ENCODE peak calls at places on chromosomes 4 and X, in four cellular contexts. T, P, I and O are unnamed samples.

GRCh38 chr4:185381794-185382193 is 13.9 kb downstream of the LRP2BP start:
- DNase-seq in T (no peak), P (no peak), I (no peak), O (no peak)

GRCh38 chr4:84503495-84504437 is 4.7 kb upstream of the NKX6-1 start:
- DNase-seq in T (no peak), P (no peak), I (peak), O (peak)

GRCh38 chr4:100417565-100417964 is 100.3 kb downstream of the EMCN start:
- DNase-seq in T (no peak), P (no peak), I (no peak), O (no peak)

GRCh38 chr4:73836373-73837269 is at the start of gene CXCL6:
- DNase-seq in T (peak), P (no peak), I (no peak), O (no peak)

GRCh38 chr4:110508827-110509446 is 33.0 kb downstream of the ENPEP start:
- DNase-seq in T (no peak), P (no peak), I (no peak), O (no peak)

GRCh38 chr4:27789768-27790167 is 929.1 kb downstream of the STIM2 start:
- DNase-seq in T (no peak), P (no peak), I (no peak), O (no peak)

GRCh38 chr4:176226736-176227135 is 31.4 kb upstream of the SPATA4 start:
- DNase-seq in T (no peak), P (no peak), I (no peak), O (peak)

GRCh38 chr4:107740950-107741701 is 21.1 kb upstream of the PAPSS1 start:
- DNase-seq in T (peak), P (peak), I (no peak), O (peak)

GRCh38 chr4:155592568-155593343 is 73.9 kb upstream of the GUCY1A1 start:
- DNase-seq in T (no peak), P (peak), I (peak), O (peak)

GRCh38 chr4:85475631-85476233 is 782 bp downstream of the ARHGAP24 start:
- DNase-seq in T (peak), P (no peak), I (no peak), O (no peak)

GRCh38 chrX:53227224-53227765 is 2.3 kb upstream of the KDM5C start:
- DNase-seq in T (no peak), P (no peak), I (peak), O (no peak)

GRCh38 chr4:184647391-184648101 is 1.7 kb downstream of the CASP3 start:
- DNase-seq in T (no peak), P (no peak), I (no peak), O (no peak)

GRCh38 chr4:156420557-156420956 is 466.9 kb upstream of the CTSO start:
- DNase-seq in T (no peak), P (no peak), I (no peak), O (no peak)

GRCh38 chrX:109843963-109844751 is 111.1 kb upstream of the ACSL4 start:
- DNase-seq in T (peak), P (no peak), I (no peak), O (no peak)

GRCh38 chr4:15144967-15145295 is 142.7 kb downstream of the CPEB2 start:
- DNase-seq in T (no peak), P (no peak), I (no peak), O (no peak)

GRCh38 chrX:110985470-110985869 is 110.5 kb upstream of the PAK3 start:
- DNase-seq in T (no peak), P (no peak), I (no peak), O (no peak)

GRCh38 chr4:11152684-11153083 is 276.0 kb downstream of the HS3ST1 start:
- DNase-seq in T (no peak), P (no peak), I (no peak), O (no peak)

GRCh38 chr4:155616112-155616511 is 50.5 kb upstream of the GUCY1A1 start:
- DNase-seq in T (no peak), P (no peak), I (no peak), O (no peak)

GRCh38 chr4:105145059-105145912 is 1.4 kb upstream of the TET2 start:
- DNase-seq in T (no peak), P (no peak), I (peak), O (no peak)

GRCh38 chr4:149371021-149371420 is 444.6 kb downstream of the IQCM start:
- DNase-seq in T (no peak), P (peak), I (peak), O (peak)

GRCh38 chrX:18173494-18174180 is 47.0 kb downstream of the BEND2 start:
- DNase-seq in T (peak), P (no peak), I (no peak), O (no peak)

GRCh38 chr4:139984459-139984858 is 169.5 kb downstream of the MAML3 start:
- DNase-seq in T (no peak), P (no peak), I (no peak), O (no peak)

GRCh38 chr4:141899541-141899940 is 263.2 kb downstream of the IL15 start:
- DNase-seq in T (no peak), P (peak), I (no peak), O (peak)

GRCh38 chr4:56139241-56139827 is 190.6 kb downstream of the CEP135 start:
- DNase-seq in T (no peak), P (no peak), I (no peak), O (no peak)

GRCh38 chr4:20512053-20512810 is 188.0 kb upstream of the PACRGL start:
- DNase-seq in T (peak), P (no peak), I (no peak), O (no peak)

GRCh38 chr4:89797117-89797516 is 39.8 kb downstream of the SNCA start:
- DNase-seq in T (no peak), P (no peak), I (no peak), O (no peak)

GRCh38 chr4:106618920-106619319 is 250.3 kb upstream of the GIMD1 start:
- DNase-seq in T (no peak), P (no peak), I (no peak), O (no peak)

GRCh38 chr4:6277139-6277802 is 7.6 kb downstream of the WFS1 start:
- DNase-seq in T (no peak), P (no peak), I (no peak), O (no peak)

GRCh38 chrX:106894978-106895452 is 8.1 kb downstream of the RIPPLY1 start:
- DNase-seq in T (peak), P (no peak), I (no peak), O (peak)

GRCh38 chr4:140112576-140112975 is 41.4 kb downstream of the MAML3 start:
- DNase-seq in T (no peak), P (no peak), I (no peak), O (no peak)

GRCh38 chr4:4477391-4477790 is 64.5 kb downstream of the STX18 start:
- DNase-seq in T (no peak), P (no peak), I (no peak), O (no peak)

GRCh38 chrX:155966876-155967275 is 30.6 kb upstream of the IL9R start:
- DNase-seq in T (no peak), P (peak), I (peak), O (peak)

GRCh38 chrX:54695816-54696487 is 102.1 kb downstream of the ITIH6 start:
- DNase-seq in T (no peak), P (no peak), I (no peak), O (no peak)

GRCh38 chr4:3462790-3463415 is at the start of gene DOK7:
- DNase-seq in T (peak), P (no peak), I (no peak), O (no peak)

GRCh38 chr4:175947117-175947722 is 118.4 kb upstream of the WDR17 start:
- DNase-seq in T (no peak), P (peak), I (peak), O (peak)

GRCh38 chr4:5891563-5892320 is 1.1 kb downstream of the CRMP1 start:
- DNase-seq in T (no peak), P (no peak), I (no peak), O (no peak)